ENCODE peak calls at places on chromosome 20, in eight cellular contexts. H is aorta, C is WERI-Rb-1, E is endodermal cell, I is heart right ventricle, Y is A549, W is PC-9, N is left lung. G is an unnamed sample.
A peak's percentile ranks its signal among the peaks of the same experiment; 100 is the strongest.

GRCh38 chr20:35598476-35598875 is 17.2 kb upstream of the SPAG4 start:
- DNase-seq in I (no peak), E (no peak), N (peak; percentile 14), Y (no peak), C (peak; percentile 74), W (no peak), H (no peak), G (no peak)

GRCh38 chr20:51446230-51446629 is 96.3 kb downstream of the NFATC2 start:
- DNase-seq in N (no peak), W (no peak), I (no peak), H (no peak), Y (no peak), E (no peak), C (no peak), G (no peak)

GRCh38 chr20:17761612-17762011 is 61.8 kb downstream of the BANF2 start:
- DNase-seq in N (no peak), C (no peak), I (no peak), H (no peak), W (no peak), Y (no peak), E (peak; percentile 73), G (no peak)

GRCh38 chr20:32674362-32674789 is 635 bp upstream of the C20orf203 start:
- DNase-seq in C (peak; percentile 68), Y (peak; percentile 66), H (no peak), W (peak; percentile 73), I (no peak), E (peak; percentile 85), N (no peak), G (no peak)

GRCh38 chr20:62726716-62727583 is 18.3 kb downstream of the NTSR1 start:
- DNase-seq in W (no peak), N (no peak), H (peak; percentile 35), C (no peak), Y (no peak), E (no peak), I (no peak), G (peak; percentile 8)

GRCh38 chr20:54173653-54174451 is at the start of gene CYP24A1:
- DNase-seq in E (peak; percentile 81), C (no peak), N (no peak), H (no peak), I (no peak), W (peak; percentile 38), Y (peak; percentile 98), G (no peak)

GRCh38 chr20:740162-740561 is 28.1 kb downstream of the SLC52A3 start:
- DNase-seq in C (no peak), W (no peak), I (no peak), E (no peak), N (no peak), H (no peak), Y (no peak), G (no peak)

GRCh38 chr20:3046677-3047462 is 1.0 kb downstream of the MRPS26 start:
- DNase-seq in I (no peak), N (peak; percentile 52), Y (peak; percentile 53), H (peak; percentile 50), C (peak; percentile 27), E (peak; percentile 81), W (peak; percentile 49), G (no peak)

GRCh38 chr20:50654899-50655298 is 36.4 kb downstream of the RIPOR3 start:
- DNase-seq in E (no peak), I (no peak), H (no peak), N (no peak), Y (no peak), W (no peak), C (no peak), G (no peak)

GRCh38 chr20:55855052-55855451 is 150.3 kb downstream of the CBLN4 start:
- DNase-seq in E (no peak), I (no peak), C (no peak), Y (no peak), W (no peak), H (no peak), N (no peak), G (no peak)
- H3K9me3 ChIP-seq in E (peaks cover 69% of the 10 kb centered on the region), I (no peaks in the 10 kb centered on the region), C (no peaks in the 10 kb centered on the region), Y (no peaks in the 10 kb centered on the region), W (no peaks in the 10 kb centered on the region), H (peaks cover 1% of the 10 kb centered on the region), N (no peaks in the 10 kb centered on the region), G (peaks cover 11% of the 10 kb centered on the region)

GRCh38 chr20:25083773-25084615 is 2.1 kb upstream of the VSX1 start:
- DNase-seq in H (no peak), N (no peak), I (no peak), Y (no peak), W (no peak), E (peak; percentile 91), C (peak; percentile 66), G (no peak)
- H3K4me3 ChIP-seq in H (no peak overlapping the region), N (no peak overlapping the region), I (no peak overlapping the region), Y (peak overlapping the region; percentile 43), W (no peak overlapping the region), E (peak overlapping the region; percentile 73), C (peak overlapping the region; percentile 48), G (peak overlapping the region; percentile 33)

GRCh38 chr20:48217191-48217590 is 431.9 kb upstream of the SULF2 start:
- DNase-seq in N (no peak), E (no peak), W (no peak), H (no peak), Y (no peak), C (no peak), I (no peak), G (no peak)
- H3K9me3 ChIP-seq in N (no peaks in the 10 kb centered on the region), E (no peaks in the 10 kb centered on the region), W (no peaks in the 10 kb centered on the region), H (no peaks in the 10 kb centered on the region), Y (no peaks in the 10 kb centered on the region), C (no peaks in the 10 kb centered on the region), I (no peaks in the 10 kb centered on the region), G (no peaks in the 10 kb centered on the region)

DNA sequence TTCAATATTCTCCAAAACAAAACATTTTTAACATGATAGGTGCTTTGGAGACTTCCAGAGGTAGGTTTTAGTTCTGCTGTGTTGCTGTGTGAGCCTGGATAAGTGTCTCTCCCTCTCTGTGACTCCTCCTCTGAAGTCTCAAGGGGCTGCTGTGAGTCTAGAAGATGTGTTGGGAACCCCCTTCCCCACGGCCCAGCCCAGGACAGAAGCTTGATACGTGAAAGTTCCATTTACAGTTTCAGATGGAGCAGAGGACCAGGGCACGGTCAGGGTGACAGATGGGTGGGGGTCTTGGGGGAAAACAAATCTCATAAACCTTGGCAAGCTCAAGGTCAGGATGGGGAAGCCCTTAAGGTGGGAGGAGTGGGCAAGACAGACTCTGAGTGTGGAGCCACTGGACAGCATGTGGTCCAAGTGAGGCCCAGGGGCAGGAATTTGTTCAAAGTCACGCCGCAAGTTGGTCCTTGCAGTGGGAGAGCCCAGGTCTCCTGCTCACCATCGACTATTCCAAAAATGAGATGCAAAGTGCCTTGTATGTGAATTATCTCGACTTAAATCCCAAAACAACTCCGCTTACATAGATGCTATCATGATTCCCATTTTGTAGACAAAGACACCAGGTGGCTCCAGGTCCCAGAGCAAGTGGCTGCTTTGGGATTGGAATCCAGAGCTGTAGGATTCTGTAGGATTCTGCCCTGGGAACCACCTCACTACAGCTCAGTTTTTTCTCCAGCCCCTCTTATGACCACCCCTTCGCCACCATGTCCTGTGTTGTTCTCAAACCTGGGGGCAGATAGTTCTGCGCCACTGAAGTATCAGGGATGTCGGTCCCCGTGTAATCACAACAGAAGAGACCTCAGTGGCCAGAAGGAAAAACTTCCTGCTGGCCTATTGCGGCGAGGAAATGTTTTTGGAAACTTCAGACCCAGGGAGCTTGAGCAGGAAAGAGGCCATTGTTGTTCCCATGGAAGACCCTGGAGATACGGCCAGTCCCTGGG is 1.9 kb downstream of the TGM2 start:
- DNase-seq in E (no peak), C (no peak), N (no peak), I (no peak), H (no peak), W (no peak), Y (no peak), G (no peak)
- H3K4me3 ChIP-seq in E (no peak overlapping the region), C (no peak overlapping the region), N (peak overlapping the region; percentile 43), I (peak overlapping the region; percentile 80), H (no peak overlapping the region), W (peak overlapping the region; percentile 98), Y (peak overlapping the region; percentile 62), G (peak overlapping the region; percentile 81)

GRCh38 chr20:12243327-12243726 is 325.6 kb downstream of the BTBD3 start:
- DNase-seq in I (no peak), C (no peak), N (peak; percentile 35), H (peak; percentile 42), E (no peak), Y (no peak), W (no peak), G (no peak)
- H3K9me3 ChIP-seq in I (no peaks in the 10 kb centered on the region), C (no peaks in the 10 kb centered on the region), N (no peaks in the 10 kb centered on the region), H (peaks cover 2% of the 10 kb centered on the region), E (no peaks in the 10 kb centered on the region), Y (no peaks in the 10 kb centered on the region), W (no peaks in the 10 kb centered on the region), G (no peaks in the 10 kb centered on the region)

DNA sequence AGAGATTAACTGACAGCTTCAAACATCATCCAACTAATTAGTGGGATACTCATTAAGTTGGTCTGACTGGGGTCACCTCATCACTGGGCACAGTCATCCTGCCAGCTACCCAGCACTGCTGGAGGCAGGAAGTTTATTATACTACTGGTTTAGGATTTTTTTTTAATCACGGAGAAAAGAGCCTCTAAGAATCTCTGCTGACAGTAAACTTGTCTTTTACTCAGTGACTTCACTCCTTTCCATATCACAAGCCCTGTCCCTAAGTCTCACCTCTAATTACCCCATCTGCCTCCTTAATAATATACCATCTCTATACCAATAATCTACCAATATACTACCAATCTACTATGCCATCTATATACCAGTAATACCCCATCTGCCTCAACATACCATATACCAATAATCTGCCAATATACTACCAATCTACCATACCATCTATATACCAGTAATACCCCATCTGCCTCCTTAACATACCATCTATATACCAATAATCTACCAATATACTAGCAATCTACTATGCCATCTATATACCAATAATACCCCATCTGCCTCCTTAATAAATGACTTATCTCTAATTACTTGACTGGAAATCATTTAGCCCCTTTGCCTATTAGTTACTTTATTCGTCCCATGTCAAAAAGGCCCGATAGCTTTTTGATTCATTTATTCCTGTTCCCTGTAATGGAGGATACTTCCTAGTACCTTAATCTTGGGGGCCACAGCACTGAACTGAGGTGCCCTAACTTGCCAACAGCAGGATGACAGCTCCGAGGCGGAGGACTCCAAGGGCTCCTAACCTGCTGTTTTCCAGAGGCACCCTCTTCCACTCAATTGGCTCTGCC is 5.0 kb downstream of the ATP5F1E start:
- DNase-seq in H (no peak), N (no peak), W (no peak), E (no peak), C (no peak), Y (no peak), I (no peak), G (no peak)
- H3K4me3 ChIP-seq in H (no peak overlapping the region), N (no peak overlapping the region), W (no peak overlapping the region), E (peak overlapping the region; percentile 36), C (no peak overlapping the region), Y (no peak overlapping the region), I (no peak overlapping the region), G (no peak overlapping the region)

GRCh38 chr20:59622496-59622895 is 18.2 kb downstream of the PHACTR3 start:
- DNase-seq in N (no peak), Y (no peak), W (no peak), E (no peak), H (no peak), I (no peak), C (no peak), G (no peak)
- H3K9me3 ChIP-seq in N (no peaks in the 10 kb centered on the region), Y (no peaks in the 10 kb centered on the region), W (no peaks in the 10 kb centered on the region), E (peaks cover 12% of the 10 kb centered on the region), H (no peaks in the 10 kb centered on the region), I (no peaks in the 10 kb centered on the region), C (no peaks in the 10 kb centered on the region), G (no peaks in the 10 kb centered on the region)

G was measured in left ventricle myocardium inferior.